ENCODE peak calls at places on chromosomes 12 and 14, in six cellular contexts. One of them, this sample, is unnamed.

GRCh38 chr12:121214855-121215745 is 5.2 kb downstream of the P2RX4 start:
- DNase-seq in GM12865: peak; percentile 40
- DNase-seq in stomach: peak; percentile 59
- DNase-seq in ovary: no peak
- DNase-seq in fibroblast of pulmonary artery: peak; percentile 84
- DNase-seq in cardiac muscle cell: peak; percentile 85
- DNase-seq in this sample: no peak

GRCh38 chr12:7758346-7758745 is 6.7 kb upstream of the NANOGNB start:
- DNase-seq in stomach: no peak
- DNase-seq in ovary: no peak
- DNase-seq in cardiac muscle cell: no peak
- DNase-seq in fibroblast of pulmonary artery: no peak
- DNase-seq in GM12865: no peak
- DNase-seq in this sample: no peak

GRCh38 chr14:95547626-95548327 is 12.9 kb downstream of the GLRX5 start:
- DNase-seq in fibroblast of pulmonary artery: peak; percentile 68
- DNase-seq in GM12865: no peak
- DNase-seq in stomach: no peak
- DNase-seq in ovary: no peak
- DNase-seq in cardiac muscle cell: peak; percentile 55
- DNase-seq in this sample: no peak

GRCh38 chr14:65791551-65791981 is 379.0 kb downstream of the FUT8 start:
- DNase-seq in ovary: no peak
- DNase-seq in fibroblast of pulmonary artery: peak; percentile 18
- DNase-seq in cardiac muscle cell: peak; percentile 71
- DNase-seq in stomach: no peak
- DNase-seq in GM12865: peak; percentile 39
- DNase-seq in this sample: no peak

GRCh38 chr14:68239988-68240387 is 420.4 kb downstream of the RAD51B start:
- DNase-seq in GM12865: no peak
- DNase-seq in stomach: no peak
- DNase-seq in cardiac muscle cell: no peak
- DNase-seq in ovary: no peak
- DNase-seq in fibroblast of pulmonary artery: no peak
- DNase-seq in this sample: no peak

GRCh38 chr12:45208604-45209487 is 7.0 kb upstream of the ANO6 start:
- DNase-seq in cardiac muscle cell: peak; percentile 61
- DNase-seq in fibroblast of pulmonary artery: peak; percentile 63
- DNase-seq in stomach: no peak
- DNase-seq in GM12865: no peak
- DNase-seq in ovary: no peak
- DNase-seq in this sample: no peak

GRCh38 chr12:51977320-51977753 is 25.8 kb downstream of the ACVR1B start:
- DNase-seq in cardiac muscle cell: peak; percentile 88
- DNase-seq in stomach: no peak
- DNase-seq in fibroblast of pulmonary artery: peak; percentile 86
- DNase-seq in GM12865: no peak
- DNase-seq in ovary: no peak
- DNase-seq in this sample: no peak

GRCh38 chr12:59085680-59086079 is 165.4 kb upstream of the LRIG3 start:
- DNase-seq in fibroblast of pulmonary artery: no peak
- DNase-seq in cardiac muscle cell: no peak
- DNase-seq in GM12865: no peak
- DNase-seq in stomach: no peak
- DNase-seq in ovary: no peak
- DNase-seq in this sample: no peak

GRCh38 chr12:69688496-69689427 is 10.3 kb downstream of the BEST3 start:
- DNase-seq in GM12865: peak; percentile 4
- DNase-seq in cardiac muscle cell: peak; percentile 91
- DNase-seq in fibroblast of pulmonary artery: peak; percentile 90
- DNase-seq in ovary: peak; percentile 17
- DNase-seq in stomach: peak; percentile 31
- DNase-seq in this sample: peak; percentile 51

GRCh38 chr12:41013921-41014642 is 174.0 kb upstream of the PDZRN4 start:
- DNase-seq in ovary: no peak
- DNase-seq in stomach: no peak
- DNase-seq in cardiac muscle cell: peak; percentile 2
- DNase-seq in fibroblast of pulmonary artery: peak; percentile 1
- DNase-seq in GM12865: no peak
- DNase-seq in this sample: no peak

GRCh38 chr12:6569312-6569711 is 1.2 kb upstream of the NOP2 start:
- DNase-seq in ovary: no peak
- DNase-seq in stomach: no peak
- DNase-seq in fibroblast of pulmonary artery: no peak
- DNase-seq in GM12865: no peak
- DNase-seq in cardiac muscle cell: no peak
- DNase-seq in this sample: no peak

GRCh38 chr12:19181666-19182426 is 52.3 kb downstream of the PLEKHA5 start:
- DNase-seq in ovary: no peak
- DNase-seq in cardiac muscle cell: peak; percentile 41
- DNase-seq in stomach: no peak
- DNase-seq in GM12865: no peak
- DNase-seq in fibroblast of pulmonary artery: peak; percentile 39
- DNase-seq in this sample: no peak

GRCh38 chr12:8493084-8493483 is 20.2 kb upstream of the CLEC4D start:
- DNase-seq in ovary: no peak
- DNase-seq in GM12865: peak; percentile 78
- DNase-seq in cardiac muscle cell: no peak
- DNase-seq in fibroblast of pulmonary artery: no peak
- DNase-seq in stomach: no peak
- DNase-seq in this sample: no peak

GRCh38 chr12:61808856-61809255 is 451.3 kb upstream of the USP15 start:
- DNase-seq in stomach: no peak
- DNase-seq in GM12865: no peak
- DNase-seq in ovary: no peak
- DNase-seq in cardiac muscle cell: no peak
- DNase-seq in fibroblast of pulmonary artery: no peak
- DNase-seq in this sample: no peak

GRCh38 chr14:59481407-59482119 is 2.6 kb downstream of the L3HYPDH start:
- DNase-seq in fibroblast of pulmonary artery: peak; percentile 83
- DNase-seq in cardiac muscle cell: peak; percentile 76
- DNase-seq in GM12865: no peak
- DNase-seq in ovary: no peak
- DNase-seq in stomach: no peak
- DNase-seq in this sample: no peak

GRCh38 chr14:37592288-37593274 is 2.5 kb downstream of the FOXA1 start:
- DNase-seq in ovary: no peak
- DNase-seq in fibroblast of pulmonary artery: no peak
- DNase-seq in cardiac muscle cell: no peak
- DNase-seq in stomach: no peak
- DNase-seq in GM12865: no peak
- DNase-seq in this sample: no peak

GRCh38 chr14:37593496-37594237 is 1.4 kb downstream of the FOXA1 start:
- DNase-seq in fibroblast of pulmonary artery: no peak
- DNase-seq in cardiac muscle cell: no peak
- DNase-seq in GM12865: no peak
- DNase-seq in stomach: no peak
- DNase-seq in ovary: no peak
- DNase-seq in this sample: no peak

GRCh38 chr14:37595809-37596595 is 573 bp downstream of the TTC6 start:
- DNase-seq in fibroblast of pulmonary artery: no peak
- DNase-seq in ovary: no peak
- DNase-seq in cardiac muscle cell: no peak
- DNase-seq in stomach: peak; percentile 68
- DNase-seq in GM12865: peak; percentile 4
- DNase-seq in this sample: peak; percentile 17

GRCh38 chr14:37594916-37595808 is at the start of the genes FOXA1 and TTC6:
- DNase-seq in stomach: peak; percentile 83
- DNase-seq in cardiac muscle cell: peak; percentile 32
- DNase-seq in fibroblast of pulmonary artery: no peak
- DNase-seq in ovary: no peak
- DNase-seq in GM12865: no peak
- DNase-seq in this sample: peak; percentile 43

GRCh38 chr14:37594238-37594915 is 672 bp downstream of the FOXA1 start:
- DNase-seq in fibroblast of pulmonary artery: peak; percentile 87
- DNase-seq in cardiac muscle cell: peak; percentile 84
- DNase-seq in ovary: no peak
- DNase-seq in stomach: peak; percentile 82
- DNase-seq in GM12865: peak; percentile 6
- DNase-seq in this sample: peak; percentile 80
- TF ChIP-seq CTCF in fibroblast of pulmonary artery: peak; percentile 91
- TF ChIP-seq CTCF in cardiac muscle cell: peak; percentile 84
- TF ChIP-seq CTCF in ovary: no peak
- TF ChIP-seq CTCF in stomach: no peak
- TF ChIP-seq CTCF in GM12865: no peak
- TF ChIP-seq CTCF in this sample: peak; percentile 89

GRCh38 chr14:60736494-60736893 is 1.9 kb downstream of the MNAT1 start:
- DNase-seq in fibroblast of pulmonary artery: peak; percentile 75
- DNase-seq in ovary: no peak
- DNase-seq in GM12865: no peak
- DNase-seq in cardiac muscle cell: peak; percentile 68
- DNase-seq in stomach: no peak
- DNase-seq in this sample: no peak

GRCh38 chr14:60738843-60739508 is 4.4 kb downstream of the MNAT1 start:
- DNase-seq in ovary: no peak
- DNase-seq in GM12865: no peak
- DNase-seq in cardiac muscle cell: no peak
- DNase-seq in fibroblast of pulmonary artery: peak; percentile 26
- DNase-seq in stomach: no peak
- DNase-seq in this sample: no peak

GRCh38 chr14:60732840-60733483 is 1.6 kb upstream of the MNAT1 start:
- DNase-seq in fibroblast of pulmonary artery: no peak
- DNase-seq in GM12865: no peak
- DNase-seq in stomach: no peak
- DNase-seq in ovary: no peak
- DNase-seq in cardiac muscle cell: no peak
- DNase-seq in this sample: no peak

DNA sequence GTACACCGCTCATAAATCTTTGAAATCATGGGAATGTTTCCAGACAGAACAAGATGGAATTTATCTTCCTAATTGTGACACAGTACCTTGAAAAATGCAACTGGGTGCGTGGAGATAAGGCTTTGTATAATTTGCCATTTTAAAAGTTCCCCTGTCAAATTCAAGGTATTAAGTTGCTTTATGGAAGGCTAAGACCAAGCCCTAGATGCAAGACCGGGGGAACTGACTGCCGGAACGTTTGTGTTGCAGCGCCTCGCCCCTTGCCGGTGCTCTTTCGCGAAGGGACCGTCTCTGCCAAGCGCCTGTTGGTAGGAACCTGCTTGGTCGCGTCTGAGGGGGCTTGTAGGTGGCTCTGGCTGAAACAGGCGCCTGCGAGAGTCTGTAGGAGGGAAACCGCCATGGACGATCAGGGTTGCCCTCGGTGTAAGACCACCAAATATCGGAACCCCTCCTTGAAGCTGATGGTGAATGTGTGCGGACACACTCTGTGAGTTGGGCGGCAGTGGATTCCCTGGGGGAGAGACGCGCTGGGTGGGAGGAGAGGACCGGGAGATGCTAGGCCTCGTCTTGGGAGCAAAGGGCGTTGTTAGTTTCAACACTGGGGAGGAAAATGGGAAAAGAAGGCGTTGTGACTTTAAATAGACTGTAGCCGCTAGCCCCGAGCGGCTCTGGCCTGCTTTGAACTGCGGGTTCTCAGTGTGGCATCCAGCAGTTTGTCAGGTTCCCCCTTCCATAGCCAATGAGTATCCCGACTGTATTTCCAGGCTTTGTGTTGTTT is at the start of gene MNAT1:
- DNase-seq in cardiac muscle cell: peak; percentile 91
- DNase-seq in fibroblast of pulmonary artery: peak; percentile 92
- DNase-seq in stomach: peak; percentile 78
- DNase-seq in ovary: peak; percentile 83
- DNase-seq in GM12865: peak; percentile 92
- DNase-seq in this sample: peak; percentile 80
- TF ChIP-seq CTCF in cardiac muscle cell: peak; percentile 5
- TF ChIP-seq CTCF in fibroblast of pulmonary artery: peak; percentile 6
- TF ChIP-seq CTCF in stomach: no peak
- TF ChIP-seq CTCF in ovary: no peak
- TF ChIP-seq CTCF in GM12865: no peak
- TF ChIP-seq CTCF in this sample: no peak

GRCh38 chr12:54372113-54372806 is 8.0 kb upstream of the GPR84 start:
- DNase-seq in GM12865: no peak
- DNase-seq in fibroblast of pulmonary artery: no peak
- DNase-seq in ovary: no peak
- DNase-seq in cardiac muscle cell: peak; percentile 35
- DNase-seq in stomach: no peak
- DNase-seq in this sample: no peak

GRCh38 chr12:54371328-54372112 is 7.2 kb upstream of the GPR84 start:
- DNase-seq in GM12865: no peak
- DNase-seq in cardiac muscle cell: peak; percentile 67
- DNase-seq in fibroblast of pulmonary artery: peak; percentile 65
- DNase-seq in ovary: peak; percentile 76
- DNase-seq in stomach: no peak
- DNase-seq in this sample: no peak

GRCh38 chr12:54369597-54370217 is 5.4 kb upstream of the GPR84 start:
- DNase-seq in cardiac muscle cell: no peak
- DNase-seq in stomach: no peak
- DNase-seq in fibroblast of pulmonary artery: no peak
- DNase-seq in ovary: peak; percentile 65
- DNase-seq in GM12865: no peak
- DNase-seq in this sample: no peak

GRCh38 chr12:54368709-54369596 is 4.7 kb upstream of the GPR84 start:
- DNase-seq in cardiac muscle cell: peak; percentile 93
- DNase-seq in stomach: peak; percentile 93
- DNase-seq in ovary: peak; percentile 93
- DNase-seq in fibroblast of pulmonary artery: peak; percentile 92
- DNase-seq in GM12865: peak; percentile 90
- DNase-seq in this sample: peak; percentile 93

GRCh38 chr12:54370218-54370730 is 6.0 kb upstream of the GPR84 start:
- DNase-seq in cardiac muscle cell: peak; percentile 90
- DNase-seq in stomach: peak; percentile 80
- DNase-seq in GM12865: peak; percentile 65
- DNase-seq in fibroblast of pulmonary artery: peak; percentile 84
- DNase-seq in ovary: peak; percentile 90
- DNase-seq in this sample: peak; percentile 92
- TF ChIP-seq CTCF in cardiac muscle cell: peak; percentile 89
- TF ChIP-seq CTCF in stomach: no peak
- TF ChIP-seq CTCF in GM12865: peak; percentile 73
- TF ChIP-seq CTCF in fibroblast of pulmonary artery: peak; percentile 80
- TF ChIP-seq CTCF in ovary: peak; percentile 90
- TF ChIP-seq CTCF in this sample: peak; percentile 94

GRCh38 chr12:90954921-90955320 is at the start of gene CCER1:
- DNase-seq in cardiac muscle cell: no peak
- DNase-seq in GM12865: no peak
- DNase-seq in stomach: no peak
- DNase-seq in ovary: no peak
- DNase-seq in fibroblast of pulmonary artery: no peak
- DNase-seq in this sample: no peak

GRCh38 chr12:90954428-90954827 is 548 bp downstream of the CCER1 start:
- DNase-seq in GM12865: no peak
- DNase-seq in fibroblast of pulmonary artery: no peak
- DNase-seq in ovary: no peak
- DNase-seq in cardiac muscle cell: no peak
- DNase-seq in stomach: no peak
- DNase-seq in this sample: no peak

GRCh38 chr12:90958995-90959394 is 4.0 kb upstream of the CCER1 start:
- DNase-seq in fibroblast of pulmonary artery: peak; percentile 54
- DNase-seq in stomach: no peak
- DNase-seq in cardiac muscle cell: peak; percentile 46
- DNase-seq in ovary: no peak
- DNase-seq in GM12865: no peak
- DNase-seq in this sample: no peak

GRCh38 chr12:90951418-90952110 is 3.4 kb downstream of the CCER1 start:
- DNase-seq in cardiac muscle cell: no peak
- DNase-seq in fibroblast of pulmonary artery: no peak
- DNase-seq in GM12865: no peak
- DNase-seq in ovary: no peak
- DNase-seq in stomach: no peak
- DNase-seq in this sample: no peak

GRCh38 chr12:90953956-90954421 is 987 bp downstream of the CCER1 start:
- DNase-seq in cardiac muscle cell: peak; percentile 27
- DNase-seq in GM12865: peak; percentile 70
- DNase-seq in fibroblast of pulmonary artery: no peak
- DNase-seq in stomach: no peak
- DNase-seq in ovary: no peak
- DNase-seq in this sample: no peak
- TF ChIP-seq CTCF in cardiac muscle cell: peak; percentile 41
- TF ChIP-seq CTCF in GM12865: peak; percentile 64
- TF ChIP-seq CTCF in fibroblast of pulmonary artery: peak; percentile 38
- TF ChIP-seq CTCF in stomach: no peak
- TF ChIP-seq CTCF in ovary: no peak
- TF ChIP-seq CTCF in this sample: peak; percentile 46